ENCODE peak calls at places on chromosomes 12 and 14, in four cellular contexts. One of them, this sample, is unnamed.
A peak's percentile ranks its signal among the peaks of the same experiment; 100 is the strongest.

GRCh38 chr12:80038062-80038560 is 61.2 kb upstream of the OTOGL start:
- DNase-seq in WTC11: no peak
- DNase-seq in K562: no peak
- DNase-seq in HepG2: no peak
- DNase-seq in this sample: no peak

GRCh38 chr12:124760548-124760947 is 103.1 kb downstream of the SCARB1 start:
- DNase-seq in K562: no peak
- DNase-seq in WTC11: no peak
- DNase-seq in HepG2: no peak
- DNase-seq in this sample: no peak

GRCh38 chr12:71438670-71439361 is 782 bp upstream of the LGR5 start:
- DNase-seq in K562: no peak
- DNase-seq in HepG2: peak; percentile 98
- DNase-seq in WTC11: no peak
- DNase-seq in this sample: no peak

GRCh38 chr14:61322799-61323290 is 1.5 kb downstream of the PRKCH start:
- DNase-seq in HepG2: no peak
- DNase-seq in WTC11: no peak
- DNase-seq in K562: no peak
- DNase-seq in this sample: peak; percentile 5

GRCh38 chr12:93563807-93564538 is 8.5 kb upstream of the SOCS2 start:
- DNase-seq in K562: peak; percentile 45
- DNase-seq in WTC11: no peak
- DNase-seq in HepG2: peak; percentile 100
- DNase-seq in this sample: peak; percentile 76

GRCh38 chr14:72850360-72850759 is 43.5 kb downstream of the DPF3 start:
- DNase-seq in K562: no peak
- DNase-seq in WTC11: no peak
- DNase-seq in HepG2: peak; percentile 12
- DNase-seq in this sample: no peak

GRCh38 chr12:122870163-122870842 is 25.6 kb downstream of the VPS37B start:
- DNase-seq in K562: no peak
- DNase-seq in HepG2: no peak
- DNase-seq in WTC11: no peak
- DNase-seq in this sample: no peak

GRCh38 chr12:10726945-10727344 is 3.8 kb upstream of the YBX3 start:
- DNase-seq in K562: no peak
- DNase-seq in WTC11: no peak
- DNase-seq in HepG2: no peak
- DNase-seq in this sample: no peak

GRCh38 chr12:65881348-65881961 is 57.2 kb downstream of the HMGA2 start:
- DNase-seq in WTC11: peak; percentile 38
- DNase-seq in K562: no peak
- DNase-seq in HepG2: no peak
- DNase-seq in this sample: no peak

GRCh38 chr12:13080276-13080675 is 23.2 kb downstream of the GSG1 start:
- DNase-seq in WTC11: no peak
- DNase-seq in K562: no peak
- DNase-seq in HepG2: no peak
- DNase-seq in this sample: no peak

GRCh38 chr14:95522116-95522515 is 5.7 kb upstream of the SYNE3 start:
- DNase-seq in HepG2: no peak
- DNase-seq in K562: no peak
- DNase-seq in WTC11: no peak
- DNase-seq in this sample: no peak

GRCh38 chr12:14514154-14514842 is 53.4 kb downstream of the PLBD1 start:
- DNase-seq in HepG2: peak; percentile 5
- DNase-seq in K562: no peak
- DNase-seq in WTC11: no peak
- DNase-seq in this sample: no peak

GRCh38 chr12:82870825-82871377 is 184.2 kb downstream of the TMTC2 start:
- DNase-seq in WTC11: no peak
- DNase-seq in K562: no peak
- DNase-seq in HepG2: no peak
- DNase-seq in this sample: no peak

GRCh38 chr12:45615268-45615667 is 114.2 kb upstream of the ARID2 start:
- DNase-seq in K562: no peak
- DNase-seq in WTC11: no peak
- DNase-seq in HepG2: no peak
- DNase-seq in this sample: peak; percentile 47

GRCh38 chr14:80426686-80427085 is 215.4 kb upstream of the DIO2 start:
- DNase-seq in HepG2: no peak
- DNase-seq in WTC11: no peak
- DNase-seq in K562: no peak
- DNase-seq in this sample: no peak

GRCh38 chr14:24283796-24284460 is 12.5 kb upstream of the RABGGTA start:
- DNase-seq in WTC11: no peak
- DNase-seq in K562: no peak
- DNase-seq in HepG2: no peak
- DNase-seq in this sample: no peak

GRCh38 chr14:100104523-100105300 is 39.5 kb downstream of the EVL start:
- DNase-seq in WTC11: peak; percentile 29
- DNase-seq in HepG2: no peak
- DNase-seq in K562: no peak
- DNase-seq in this sample: no peak

GRCh38 chr12:89051065-89051677 is 301.1 kb downstream of the DUSP6 start:
- DNase-seq in HepG2: peak; percentile 38
- DNase-seq in WTC11: no peak
- DNase-seq in K562: peak; percentile 49
- DNase-seq in this sample: peak; percentile 74

GRCh38 chr14:100102156-100102785 is 37.0 kb downstream of the EVL start:
- DNase-seq in HepG2: no peak
- DNase-seq in WTC11: no peak
- DNase-seq in K562: no peak
- DNase-seq in this sample: no peak

GRCh38 chr12:4274396-4274959 is 916 bp downstream of the CCND2 start:
- DNase-seq in HepG2: no peak
- DNase-seq in WTC11: peak; percentile 40
- DNase-seq in K562: peak; percentile 26
- DNase-seq in this sample: no peak

GRCh38 chr12:22969521-22969920 is 344.6 kb downstream of the ETNK1 start:
- DNase-seq in K562: no peak
- DNase-seq in HepG2: no peak
- DNase-seq in WTC11: no peak
- DNase-seq in this sample: no peak

GRCh38 chr12:5428332-5429221 is 3.3 kb upstream of the NTF3 start:
- DNase-seq in K562: peak; percentile 15
- DNase-seq in WTC11: peak; percentile 52
- DNase-seq in HepG2: no peak
- DNase-seq in this sample: no peak

GRCh38 chr12:110339184-110339952 is 58.3 kb downstream of the ATP2A2 start:
- DNase-seq in WTC11: no peak
- DNase-seq in K562: no peak
- DNase-seq in HepG2: no peak
- DNase-seq in this sample: no peak

GRCh38 chr12:65121049-65121955 is at the start of gene WIF1:
- DNase-seq in WTC11: peak; percentile 76
- DNase-seq in K562: no peak
- DNase-seq in HepG2: no peak
- DNase-seq in this sample: no peak

GRCh38 chr12:1059162-1059561 is 68.1 kb downstream of the ERC1 start:
- DNase-seq in HepG2: no peak
- DNase-seq in WTC11: no peak
- DNase-seq in K562: no peak
- DNase-seq in this sample: no peak

GRCh38 chr12:2691340-2692111 is 103.2 kb upstream of the FKBP4 start:
- DNase-seq in HepG2: no peak
- DNase-seq in WTC11: peak; percentile 50
- DNase-seq in K562: peak; percentile 29
- DNase-seq in this sample: no peak

GRCh38 chr12:69068431-69068830 is 135.5 kb upstream of the CPM start:
- DNase-seq in WTC11: no peak
- DNase-seq in HepG2: peak; percentile 46
- DNase-seq in K562: no peak
- DNase-seq in this sample: peak; percentile 80

GRCh38 chr14:100317389-100317788 is 5.8 kb upstream of the SLC25A47 start:
- DNase-seq in K562: no peak
- DNase-seq in WTC11: no peak
- DNase-seq in HepG2: no peak
- DNase-seq in this sample: no peak

GRCh38 chr12:91138337-91138905 is 27.1 kb upstream of the LUM start:
- DNase-seq in WTC11: no peak
- DNase-seq in K562: no peak
- DNase-seq in HepG2: no peak
- DNase-seq in this sample: no peak

GRCh38 chr12:68013181-68013580 is 23.9 kb downstream of the IFNG-AS1 start:
- DNase-seq in HepG2: no peak
- DNase-seq in WTC11: no peak
- DNase-seq in K562: no peak
- DNase-seq in this sample: no peak

GRCh38 chr12:4290011-4290790 is 16.6 kb downstream of the CCND2 start:
- DNase-seq in HepG2: no peak
- DNase-seq in K562: no peak
- DNase-seq in WTC11: peak; percentile 5
- DNase-seq in this sample: no peak

GRCh38 chr14:30143617-30144016 is 216.0 kb upstream of the PRKD1 start:
- DNase-seq in WTC11: no peak
- DNase-seq in HepG2: no peak
- DNase-seq in K562: no peak
- DNase-seq in this sample: no peak

GRCh38 chr12:52494518-52494917 is 1.5 kb upstream of the KRT6A start:
- DNase-seq in K562: no peak
- DNase-seq in HepG2: no peak
- DNase-seq in WTC11: no peak
- DNase-seq in this sample: no peak

GRCh38 chr14:99756796-99757195 is 36.4 kb upstream of the EML1 start:
- DNase-seq in HepG2: no peak
- DNase-seq in K562: no peak
- DNase-seq in WTC11: no peak
- DNase-seq in this sample: no peak

GRCh38 chr12:115468087-115468510 is 784.1 kb upstream of the TBX3 start:
- DNase-seq in K562: no peak
- DNase-seq in HepG2: peak; percentile 88
- DNase-seq in WTC11: peak; percentile 26
- DNase-seq in this sample: peak; percentile 53

DNA sequence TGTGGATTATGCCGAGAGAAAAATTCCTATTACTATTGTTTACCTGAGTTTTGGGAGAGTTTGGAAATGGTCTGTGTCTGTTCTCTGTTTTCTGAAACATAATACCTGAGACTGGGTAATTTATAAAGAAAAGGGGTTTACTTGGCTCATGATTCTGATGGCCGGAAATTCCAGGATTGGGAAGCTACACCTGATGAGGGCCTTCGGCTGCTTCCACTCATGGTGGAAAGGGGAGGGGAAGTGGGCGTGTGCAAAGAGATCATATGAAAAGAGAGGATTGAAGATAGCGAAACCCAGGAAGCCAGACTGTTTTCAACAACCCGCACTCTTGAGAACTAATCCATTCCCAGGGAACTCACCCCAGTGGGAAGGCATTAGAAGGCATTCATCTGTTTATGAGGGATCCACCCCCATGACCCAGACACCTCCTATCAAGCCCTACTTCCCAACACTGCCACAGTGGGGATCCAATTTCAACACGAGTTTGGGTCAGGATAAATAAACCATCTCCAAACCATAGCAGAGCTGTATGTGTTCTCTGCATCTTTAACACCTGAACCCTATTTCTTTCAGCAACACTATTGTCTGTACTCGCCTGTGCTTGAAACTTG is 51.1 kb downstream of the APAF1 start:
- DNase-seq in HepG2: no peak
- DNase-seq in WTC11: peak; percentile 19
- DNase-seq in K562: no peak
- DNase-seq in this sample: no peak
- TF ChIP-seq HMGXB4 in HepG2: no peak
- TF ChIP-seq HMGXB4 in WTC11: no peak
- TF ChIP-seq HMGXB4 in K562: no peak
- TF ChIP-seq HMGXB4 in this sample: no peak

GRCh38 chr12:42985506-42985905 is 396.0 kb upstream of the PRICKLE1 start:
- DNase-seq in WTC11: peak; percentile 40
- DNase-seq in K562: no peak
- DNase-seq in HepG2: no peak
- DNase-seq in this sample: no peak

GRCh38 chr12:42987216-42987631 is 397.7 kb upstream of the PRICKLE1 start:
- DNase-seq in K562: no peak
- DNase-seq in WTC11: no peak
- DNase-seq in HepG2: no peak
- DNase-seq in this sample: no peak

GRCh38 chr12:42990387-42990786 is 400.8 kb upstream of the PRICKLE1 start:
- DNase-seq in WTC11: no peak
- DNase-seq in HepG2: no peak
- DNase-seq in K562: no peak
- DNase-seq in this sample: no peak
- TF ChIP-seq HMGXB4 in WTC11: no peak
- TF ChIP-seq HMGXB4 in HepG2: no peak
- TF ChIP-seq HMGXB4 in K562: no peak
- TF ChIP-seq HMGXB4 in this sample: no peak

GRCh38 chr14:54797556-54797955 is 105.1 kb downstream of the GCH1 start:
- DNase-seq in WTC11: no peak
- DNase-seq in K562: no peak
- DNase-seq in HepG2: no peak
- DNase-seq in this sample: no peak

GRCh38 chr14:54796961-54797360 is 105.7 kb downstream of the GCH1 start:
- DNase-seq in HepG2: no peak
- DNase-seq in K562: no peak
- DNase-seq in WTC11: no peak
- DNase-seq in this sample: no peak

GRCh38 chr14:54798465-54799124 is 104.0 kb downstream of the GCH1 start:
- DNase-seq in WTC11: no peak
- DNase-seq in HepG2: no peak
- DNase-seq in K562: no peak
- DNase-seq in this sample: no peak

GRCh38 chr14:54794796-54795195 is 107.8 kb downstream of the GCH1 start:
- DNase-seq in WTC11: no peak
- DNase-seq in HepG2: no peak
- DNase-seq in K562: no peak
- DNase-seq in this sample: no peak

GRCh38 chr14:54797986-54798385 is 104.6 kb downstream of the GCH1 start:
- DNase-seq in K562: no peak
- DNase-seq in HepG2: no peak
- DNase-seq in WTC11: no peak
- DNase-seq in this sample: no peak
- TF ChIP-seq HMGXB4 in K562: no peak
- TF ChIP-seq HMGXB4 in HepG2: no peak
- TF ChIP-seq HMGXB4 in WTC11: no peak
- TF ChIP-seq HMGXB4 in this sample: no peak

GRCh38 chr14:64364907-64365306 is 23.2 kb upstream of the MTHFD1 start:
- DNase-seq in WTC11: no peak
- DNase-seq in HepG2: no peak
- DNase-seq in K562: no peak
- DNase-seq in this sample: no peak

GRCh38 chr14:64363265-64363840 is 24.8 kb upstream of the MTHFD1 start:
- DNase-seq in K562: no peak
- DNase-seq in WTC11: no peak
- DNase-seq in HepG2: no peak
- DNase-seq in this sample: no peak
- TF ChIP-seq HMGXB4 in K562: no peak
- TF ChIP-seq HMGXB4 in WTC11: no peak
- TF ChIP-seq HMGXB4 in HepG2: no peak
- TF ChIP-seq HMGXB4 in this sample: no peak

This sample was measured in A549.